ENCODE peak calls at places on chromosome 1, in nine cellular contexts. One of them, this sample, is unnamed.

GRCh38 chr1:216929870-216930582 is 206.8 kb upstream of the ESRRG start:
- DNase-seq in lower lobe of right lung: no peak
- DNase-seq in ovary: no peak
- DNase-seq in uterus: no peak
- DNase-seq in H1: no peak
- DNase-seq in mucosa of descending colon: no peak
- DNase-seq in astrocyte: peak
- DNase-seq in Peyer's patch: no peak
- DNase-seq in GM10248: no peak
- DNase-seq in this sample: no peak

GRCh38 chr1:184222561-184223157 is 164.2 kb upstream of the C1orf21 start:
- DNase-seq in lower lobe of right lung: no peak
- DNase-seq in ovary: peak
- DNase-seq in uterus: peak
- DNase-seq in H1: no peak
- DNase-seq in mucosa of descending colon: peak
- DNase-seq in astrocyte: no peak
- DNase-seq in Peyer's patch: peak
- DNase-seq in GM10248: peak
- DNase-seq in this sample: peak

GRCh38 chr1:161915978-161916377 is 107.7 kb downstream of the OLFML2B start:
- DNase-seq in lower lobe of right lung: no peak
- DNase-seq in ovary: no peak
- DNase-seq in uterus: no peak
- DNase-seq in H1: no peak
- DNase-seq in mucosa of descending colon: no peak
- DNase-seq in astrocyte: no peak
- DNase-seq in Peyer's patch: no peak
- DNase-seq in GM10248: no peak
- DNase-seq in this sample: no peak

GRCh38 chr1:27632387-27633297 is 2.3 kb downstream of the FGR start:
- DNase-seq in lower lobe of right lung: no peak
- DNase-seq in ovary: no peak
- DNase-seq in uterus: no peak
- DNase-seq in H1: no peak
- DNase-seq in mucosa of descending colon: no peak
- DNase-seq in astrocyte: no peak
- DNase-seq in Peyer's patch: peak
- DNase-seq in GM10248: peak
- DNase-seq in this sample: peak

GRCh38 chr1:109314805-109315204 is 8.0 kb upstream of the MYBPHL start:
- DNase-seq in lower lobe of right lung: no peak
- DNase-seq in ovary: no peak
- DNase-seq in uterus: no peak
- DNase-seq in H1: no peak
- DNase-seq in mucosa of descending colon: no peak
- DNase-seq in astrocyte: no peak
- DNase-seq in Peyer's patch: no peak
- DNase-seq in GM10248: no peak
- DNase-seq in this sample: no peak

GRCh38 chr1:91727763-91728162 is 158.2 kb downstream of the TGFBR3 start:
- DNase-seq in lower lobe of right lung: no peak
- DNase-seq in ovary: no peak
- DNase-seq in uterus: no peak
- DNase-seq in H1: no peak
- DNase-seq in mucosa of descending colon: no peak
- DNase-seq in astrocyte: peak
- DNase-seq in Peyer's patch: no peak
- DNase-seq in GM10248: no peak
- DNase-seq in this sample: no peak

GRCh38 chr1:31564606-31564989 is 11.7 kb upstream of the TINAGL1 start:
- DNase-seq in lower lobe of right lung: no peak
- DNase-seq in ovary: no peak
- DNase-seq in uterus: no peak
- DNase-seq in H1: no peak
- DNase-seq in mucosa of descending colon: peak
- DNase-seq in astrocyte: no peak
- DNase-seq in Peyer's patch: no peak
- DNase-seq in GM10248: no peak
- DNase-seq in this sample: no peak

GRCh38 chr1:66388918-66389317 is 145.0 kb upstream of the SGIP1 start:
- DNase-seq in lower lobe of right lung: no peak
- DNase-seq in ovary: no peak
- DNase-seq in uterus: no peak
- DNase-seq in H1: no peak
- DNase-seq in mucosa of descending colon: no peak
- DNase-seq in astrocyte: no peak
- DNase-seq in Peyer's patch: no peak
- DNase-seq in GM10248: no peak
- DNase-seq in this sample: no peak

GRCh38 chr1:145960468-145961108 is 2.8 kb upstream of the LIX1L start:
- DNase-seq in lower lobe of right lung: peak
- DNase-seq in ovary: peak
- DNase-seq in uterus: peak
- DNase-seq in H1: no peak
- DNase-seq in mucosa of descending colon: peak
- DNase-seq in astrocyte: peak
- DNase-seq in Peyer's patch: peak
- DNase-seq in GM10248: peak
- DNase-seq in this sample: peak

GRCh38 chr1:54253480-54253879 is 53.5 kb downstream of the MRPL37 start:
- DNase-seq in lower lobe of right lung: no peak
- DNase-seq in ovary: no peak
- DNase-seq in uterus: no peak
- DNase-seq in H1: no peak
- DNase-seq in mucosa of descending colon: no peak
- DNase-seq in astrocyte: peak
- DNase-seq in Peyer's patch: no peak
- DNase-seq in GM10248: no peak
- DNase-seq in this sample: no peak

GRCh38 chr1:19765623-19766022 is 34.1 kb downstream of the TMCO4 start:
- DNase-seq in lower lobe of right lung: no peak
- DNase-seq in ovary: no peak
- DNase-seq in uterus: no peak
- DNase-seq in H1: no peak
- DNase-seq in mucosa of descending colon: no peak
- DNase-seq in astrocyte: peak
- DNase-seq in Peyer's patch: no peak
- DNase-seq in GM10248: no peak
- DNase-seq in this sample: no peak

GRCh38 chr1:203858975-203859374 is 2.4 kb upstream of the SNRPE start:
- DNase-seq in lower lobe of right lung: no peak
- DNase-seq in ovary: no peak
- DNase-seq in uterus: no peak
- DNase-seq in H1: no peak
- DNase-seq in mucosa of descending colon: no peak
- DNase-seq in astrocyte: no peak
- DNase-seq in Peyer's patch: no peak
- DNase-seq in GM10248: no peak
- DNase-seq in this sample: no peak

GRCh38 chr1:248622491-248623106 is 12.3 kb downstream of the OR2T11 start:
- DNase-seq in lower lobe of right lung: no peak
- DNase-seq in ovary: no peak
- DNase-seq in uterus: no peak
- DNase-seq in H1: no peak
- DNase-seq in mucosa of descending colon: no peak
- DNase-seq in astrocyte: peak
- DNase-seq in Peyer's patch: no peak
- DNase-seq in GM10248: peak
- DNase-seq in this sample: peak

GRCh38 chr1:53398585-53399365 is 60.4 kb upstream of the DMRTB1 start:
- DNase-seq in lower lobe of right lung: no peak
- DNase-seq in ovary: no peak
- DNase-seq in uterus: no peak
- DNase-seq in H1: no peak
- DNase-seq in mucosa of descending colon: no peak
- DNase-seq in astrocyte: no peak
- DNase-seq in Peyer's patch: no peak
- DNase-seq in GM10248: no peak
- DNase-seq in this sample: no peak

DNA sequence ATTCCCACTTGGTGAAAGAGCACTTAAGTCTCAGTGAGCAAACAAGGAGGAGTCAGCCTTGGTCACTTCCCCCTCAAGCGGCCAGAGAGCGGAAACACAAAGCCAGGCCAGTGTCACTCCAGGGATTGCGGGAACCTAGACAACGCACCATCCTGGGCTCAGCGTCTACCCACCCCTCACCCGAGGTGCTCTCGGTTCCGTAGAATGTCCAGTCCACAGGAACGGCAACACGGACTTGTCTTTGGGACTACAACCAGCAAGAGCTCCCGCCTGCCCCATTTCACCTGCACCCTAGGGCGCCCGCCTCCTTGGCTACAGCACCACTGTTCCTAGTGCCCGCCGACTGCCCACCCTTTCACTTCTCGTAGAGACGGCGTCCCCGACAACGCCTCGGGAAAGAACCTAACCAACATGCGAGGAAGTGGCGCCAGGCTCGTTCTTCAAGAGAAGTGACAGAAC is 511 bp downstream of the GDAP2 start:
- DNase-seq in lower lobe of right lung: peak
- DNase-seq in ovary: peak
- DNase-seq in uterus: peak
- DNase-seq in H1: peak
- DNase-seq in mucosa of descending colon: peak
- DNase-seq in astrocyte: peak
- DNase-seq in Peyer's patch: peak
- DNase-seq in GM10248: peak
- DNase-seq in this sample: peak
- TF ChIP-seq CTCF in lower lobe of right lung: no peak
- TF ChIP-seq CTCF in ovary: no peak
- TF ChIP-seq CTCF in uterus: no peak
- TF ChIP-seq CTCF in H1: no peak
- TF ChIP-seq CTCF in mucosa of descending colon: no peak
- TF ChIP-seq CTCF in astrocyte: peak
- TF ChIP-seq CTCF in Peyer's patch: no peak
- TF ChIP-seq CTCF in GM10248: peak
- TF ChIP-seq CTCF in this sample: peak

GRCh38 chr1:201229771-201230635 is 39.4 kb downstream of the IGFN1 start:
- DNase-seq in lower lobe of right lung: no peak
- DNase-seq in ovary: no peak
- DNase-seq in uterus: no peak
- DNase-seq in H1: no peak
- DNase-seq in mucosa of descending colon: no peak
- DNase-seq in astrocyte: peak
- DNase-seq in Peyer's patch: no peak
- DNase-seq in GM10248: peak
- DNase-seq in this sample: peak
- TF ChIP-seq CTCF in lower lobe of right lung: no peak
- TF ChIP-seq CTCF in ovary: no peak
- TF ChIP-seq CTCF in uterus: no peak
- TF ChIP-seq CTCF in H1: no peak
- TF ChIP-seq CTCF in mucosa of descending colon: no peak
- TF ChIP-seq CTCF in astrocyte: peak
- TF ChIP-seq CTCF in Peyer's patch: no peak
- TF ChIP-seq CTCF in GM10248: no peak
- TF ChIP-seq CTCF in this sample: no peak

GRCh38 chr1:201810466-201811216 is 18.3 kb upstream of the IPO9 start:
- DNase-seq in lower lobe of right lung: no peak
- DNase-seq in ovary: no peak
- DNase-seq in uterus: no peak
- DNase-seq in H1: no peak
- DNase-seq in mucosa of descending colon: no peak
- DNase-seq in astrocyte: no peak
- DNase-seq in Peyer's patch: no peak
- DNase-seq in GM10248: no peak
- DNase-seq in this sample: no peak

GRCh38 chr1:201813226-201813625 is 15.7 kb upstream of the IPO9 start:
- DNase-seq in lower lobe of right lung: no peak
- DNase-seq in ovary: no peak
- DNase-seq in uterus: no peak
- DNase-seq in H1: no peak
- DNase-seq in mucosa of descending colon: no peak
- DNase-seq in astrocyte: no peak
- DNase-seq in Peyer's patch: no peak
- DNase-seq in GM10248: no peak
- DNase-seq in this sample: no peak

GRCh38 chr1:201820413-201820812 is 8.5 kb upstream of the IPO9 start:
- DNase-seq in lower lobe of right lung: no peak
- DNase-seq in ovary: no peak
- DNase-seq in uterus: no peak
- DNase-seq in H1: no peak
- DNase-seq in mucosa of descending colon: no peak
- DNase-seq in astrocyte: no peak
- DNase-seq in Peyer's patch: no peak
- DNase-seq in GM10248: no peak
- DNase-seq in this sample: no peak

GRCh38 chr1:201819346-201819745 is 9.6 kb upstream of the IPO9 start:
- DNase-seq in lower lobe of right lung: no peak
- DNase-seq in ovary: no peak
- DNase-seq in uterus: no peak
- DNase-seq in H1: no peak
- DNase-seq in mucosa of descending colon: no peak
- DNase-seq in astrocyte: peak
- DNase-seq in Peyer's patch: no peak
- DNase-seq in GM10248: no peak
- DNase-seq in this sample: no peak

GRCh38 chr1:201816309-201816849 is 12.6 kb upstream of the IPO9 start:
- DNase-seq in lower lobe of right lung: no peak
- DNase-seq in ovary: no peak
- DNase-seq in uterus: no peak
- DNase-seq in H1: no peak
- DNase-seq in mucosa of descending colon: no peak
- DNase-seq in astrocyte: no peak
- DNase-seq in Peyer's patch: no peak
- DNase-seq in GM10248: no peak
- DNase-seq in this sample: no peak
- TF ChIP-seq CTCF in lower lobe of right lung: no peak
- TF ChIP-seq CTCF in ovary: no peak
- TF ChIP-seq CTCF in uterus: no peak
- TF ChIP-seq CTCF in H1: no peak
- TF ChIP-seq CTCF in mucosa of descending colon: no peak
- TF ChIP-seq CTCF in astrocyte: no peak
- TF ChIP-seq CTCF in Peyer's patch: no peak
- TF ChIP-seq CTCF in GM10248: no peak
- TF ChIP-seq CTCF in this sample: no peak

DNA sequence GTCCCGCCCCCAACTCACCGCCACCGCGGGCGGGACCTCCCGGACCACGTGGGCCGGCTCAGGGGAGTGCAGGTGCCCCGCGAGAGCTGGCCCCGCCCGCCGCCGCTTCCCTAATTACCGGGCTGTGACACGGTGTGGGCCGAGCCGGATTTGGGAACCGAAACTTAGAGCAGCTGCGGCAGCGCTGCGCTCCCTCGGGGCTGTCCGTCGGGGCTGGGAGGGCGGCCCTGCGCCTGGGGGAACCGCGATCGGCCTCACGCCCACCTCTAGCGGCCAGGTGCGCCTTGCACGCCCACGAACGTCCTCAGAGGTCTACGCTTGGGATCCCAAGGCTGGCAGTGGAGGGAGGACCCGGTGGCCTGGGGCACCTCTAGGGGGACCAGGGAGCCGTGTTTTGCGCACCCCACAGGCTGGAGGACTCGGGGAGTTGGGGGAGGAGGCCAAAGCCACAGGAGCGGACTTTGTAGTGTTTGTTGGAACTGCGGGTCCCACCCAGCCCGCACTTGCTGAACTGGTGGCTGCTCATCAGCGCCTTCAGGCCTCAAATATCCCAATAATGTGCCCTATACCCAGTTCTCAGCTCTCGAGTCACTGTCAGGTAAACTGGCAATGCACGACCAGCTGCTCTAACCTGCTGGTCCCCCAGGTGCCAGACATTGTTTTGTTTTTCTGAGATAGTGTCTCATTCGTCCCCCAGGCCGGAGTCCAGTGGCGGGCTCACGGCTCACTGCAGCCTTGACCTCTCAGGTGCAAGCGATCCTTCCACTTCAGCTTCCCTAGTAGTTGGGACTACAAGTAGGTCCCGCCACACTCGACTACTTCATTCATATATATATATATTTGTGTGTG is 781 bp upstream of the NADK start:
- DNase-seq in lower lobe of right lung: peak
- DNase-seq in ovary: peak
- DNase-seq in uterus: no peak
- DNase-seq in H1: peak
- DNase-seq in mucosa of descending colon: peak
- DNase-seq in astrocyte: no peak
- DNase-seq in Peyer's patch: peak
- DNase-seq in GM10248: peak
- DNase-seq in this sample: peak
- TF ChIP-seq CTCF in lower lobe of right lung: peak
- TF ChIP-seq CTCF in ovary: no peak
- TF ChIP-seq CTCF in uterus: no peak
- TF ChIP-seq CTCF in H1: peak
- TF ChIP-seq CTCF in mucosa of descending colon: peak
- TF ChIP-seq CTCF in astrocyte: no peak
- TF ChIP-seq CTCF in Peyer's patch: peak
- TF ChIP-seq CTCF in GM10248: peak
- TF ChIP-seq CTCF in this sample: peak